ENCODE peak calls at places on chromosomes 7 and 10, in four cellular contexts. V is SJSA1, Z is PC-9, G is ascending aorta. A is an unnamed sample.
A peak's percentile ranks its signal among the peaks of the same experiment; 100 is the strongest.

GRCh38 chr10:129743738-129744133 is 220.3 kb downstream of the EBF3 start:
- DNase-seq in Z (no peak), G (no peak), V (no peak), A (no peak)

GRCh38 chr7:85682819-85683218 is 496.0 kb upstream of the SEMA3D start:
- DNase-seq in Z (no peak), G (no peak), V (no peak), A (no peak)

GRCh38 chr7:37683263-37684120 is at the start of gene GPR141:
- DNase-seq in G (no peak), V (no peak), Z (no peak), A (no peak)

GRCh38 chr10:60480865-60481563 is 91.3 kb upstream of the ANK3 start:
- DNase-seq in V (no peak), G (peak; percentile 68), Z (peak; percentile 73), A (no peak)

GRCh38 chr10:70743879-70744278 is 41.3 kb downstream of the TBATA start:
- DNase-seq in V (no peak), Z (no peak), G (no peak), A (no peak)

GRCh38 chr7:25854059-25854458 is 297.9 kb upstream of the NFE2L3 start:
- DNase-seq in Z (no peak), G (no peak), V (no peak), A (no peak)

GRCh38 chr7:33903770-33904679 is 1.3 kb upstream of the BMPER start:
- DNase-seq in V (peak; percentile 64), Z (no peak), G (peak; percentile 68), A (no peak)

GRCh38 chr10:121310151-121310711 is 288.0 kb downstream of the FGFR2 start:
- DNase-seq in Z (no peak), V (no peak), G (no peak), A (no peak)

GRCh38 chr10:84172435-84173356 is 905 bp upstream of the GPR15LG start:
- DNase-seq in V (no peak), Z (no peak), G (no peak), A (no peak)

GRCh38 chr7:123120286-123120685 is 79.5 kb downstream of the SLC13A1 start:
- DNase-seq in Z (no peak), V (peak; percentile 63), G (no peak), A (no peak)

GRCh38 chr7:78587443-78588044 is 789.0 kb downstream of the PHTF2 start:
- DNase-seq in Z (no peak), V (peak; percentile 21), G (no peak), A (no peak)

GRCh38 chr7:34544621-34545020 is 113.4 kb upstream of the NPSR1 start:
- DNase-seq in Z (no peak), V (no peak), G (no peak), A (no peak)

GRCh38 chr7:17347426-17347825 is 49.0 kb downstream of the AHR start:
- DNase-seq in Z (no peak), G (no peak), V (no peak), A (no peak)

GRCh38 chr7:126227643-126228042 is 1025.1 kb downstream of the GRM8 start:
- DNase-seq in Z (no peak), V (no peak), G (no peak), A (no peak)

GRCh38 chr10:116469437-116469836 is 41.8 kb downstream of the PNLIPRP3 start:
- DNase-seq in G (no peak), V (no peak), Z (no peak), A (no peak)

GRCh38 chr7:139741813-139742344 is 35.9 kb downstream of the HIPK2 start:
- DNase-seq in Z (no peak), V (no peak), G (no peak), A (no peak)

GRCh38 chr7:117807688-117808087 is 65.6 kb downstream of the CTTNBP2 start:
- DNase-seq in V (no peak), G (no peak), Z (no peak), A (no peak)

GRCh38 chr7:33099154-33099940 is 9.9 kb downstream of the RP9 start:
- DNase-seq in G (no peak), Z (no peak), V (no peak), A (no peak)

GRCh38 chr10:124875596-124875995 is 66.3 kb upstream of the ZRANB1 start:
- DNase-seq in G (no peak), Z (peak; percentile 74), V (peak; percentile 23), A (no peak)

GRCh38 chr7:22569586-22570321 is 69.8 kb upstream of the STEAP1B start:
- DNase-seq in V (no peak), G (peak; percentile 65), Z (no peak), A (no peak)

GRCh38 chr10:75633568-75633967 is 202.1 kb downstream of the LRMDA start:
- DNase-seq in Z (no peak), G (no peak), V (no peak), A (no peak)

GRCh38 chr7:116087984-116088383 is 57.4 kb upstream of the TFEC start:
- DNase-seq in Z (no peak), V (no peak), G (no peak), A (no peak)
- H3K9me3 ChIP-seq in Z (no peaks in the 10 kb centered on the region), V (no peaks in the 10 kb centered on the region), G (no peaks in the 10 kb centered on the region), A (no peaks in the 10 kb centered on the region)

DNA sequence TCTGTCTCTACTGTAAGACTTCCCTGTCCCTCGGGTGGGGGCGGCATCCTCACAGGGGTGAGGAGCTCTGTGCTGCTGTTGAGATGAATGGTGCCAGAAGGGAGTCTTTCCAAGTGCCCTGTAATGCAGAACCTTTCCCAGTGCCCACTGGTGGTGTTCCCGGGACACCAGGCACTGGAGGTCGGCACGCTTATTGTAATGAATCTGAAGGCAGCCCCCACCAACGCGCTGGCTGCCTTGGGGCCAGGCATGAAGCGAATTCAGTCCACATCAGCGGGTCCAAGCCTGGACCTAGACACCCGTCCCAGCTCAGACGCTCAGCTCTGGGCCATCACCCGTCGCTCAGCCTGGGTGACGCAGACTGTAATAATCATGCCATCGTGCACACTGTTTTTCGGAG is 592.9 kb downstream of the DNAJB6 start:
- DNase-seq in G (no peak), V (no peak), Z (no peak), A (no peak)
- H3K9me3 ChIP-seq in G (no peaks in the 10 kb centered on the region), V (peaks cover 19% of the 10 kb centered on the region), Z (peaks cover 8% of the 10 kb centered on the region), A (peaks cover 5% of the 10 kb centered on the region)

GRCh38 chr7:157963526-157963925 is 624.1 kb downstream of the PTPRN2 start:
- DNase-seq in Z (no peak), G (no peak), V (no peak), A (no peak)
- H3K9me3 ChIP-seq in Z (no peaks in the 10 kb centered on the region), G (no peaks in the 10 kb centered on the region), V (peaks cover 16% of the 10 kb centered on the region), A (no peaks in the 10 kb centered on the region)

GRCh38 chr10:42304341-42304740 is 334.0 kb downstream of the ZNF33B start:
- DNase-seq in G (no peak), Z (no peak), V (no peak), A (no peak)
- H3K9me3 ChIP-seq in G (peaks cover 34% of the 10 kb centered on the region), Z (peaks cover 76% of the 10 kb centered on the region), V (peaks cover 41% of the 10 kb centered on the region), A (peaks cover 27% of the 10 kb centered on the region)

GRCh38 chr7:64223366-64223765 is 4.9 kb upstream of the ZNF679 start:
- DNase-seq in Z (no peak), V (no peak), G (no peak), A (no peak)
- H3K9me3 ChIP-seq in Z (no peaks in the 10 kb centered on the region), V (no peaks in the 10 kb centered on the region), G (peaks cover 6% of the 10 kb centered on the region), A (peaks cover 3% of the 10 kb centered on the region)

GRCh38 chr7:68671046-68671445 is 927.2 kb upstream of the AUTS2 start:
- DNase-seq in V (no peak), G (no peak), Z (no peak), A (no peak)
- H3K9me3 ChIP-seq in V (no peaks in the 10 kb centered on the region), G (no peaks in the 10 kb centered on the region), Z (peaks cover 5% of the 10 kb centered on the region), A (peaks cover 2% of the 10 kb centered on the region)

GRCh38 chr7:620885-621284 is 101.2 kb upstream of the PDGFA start:
- DNase-seq in Z (no peak), G (no peak), V (no peak), A (no peak)
- H3K9me3 ChIP-seq in Z (no peaks in the 10 kb centered on the region), G (peaks cover 4% of the 10 kb centered on the region), V (peaks cover 16% of the 10 kb centered on the region), A (peaks cover 12% of the 10 kb centered on the region)

DNA sequence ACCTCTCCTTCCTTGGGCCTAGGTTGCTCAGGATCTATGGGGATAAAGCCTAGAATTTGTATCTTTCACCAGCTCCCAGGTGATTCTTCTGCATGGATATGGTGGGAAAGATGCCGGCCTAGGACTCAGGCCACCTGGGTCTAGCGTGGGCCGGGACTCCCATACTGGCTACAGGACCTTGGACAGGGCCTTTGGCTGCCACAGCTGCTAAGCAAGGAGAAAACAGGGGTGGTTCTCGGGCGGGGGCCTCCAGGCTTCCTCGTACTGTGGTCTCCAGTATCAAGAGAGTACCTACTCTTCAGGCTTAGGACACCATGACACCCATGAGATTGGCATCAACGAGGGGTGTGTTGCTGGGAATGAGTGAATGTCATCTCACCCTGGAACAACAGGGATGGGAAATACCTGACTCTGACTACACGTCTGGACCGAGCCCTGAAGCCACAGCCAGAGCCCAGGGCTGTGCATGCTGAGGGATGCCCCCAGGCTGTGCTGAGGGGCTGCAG is 120.3 kb upstream of the ADAM12 start:
- DNase-seq in Z (no peak), V (no peak), G (no peak), A (no peak)
- H3K9me3 ChIP-seq in Z (no peaks in the 10 kb centered on the region), V (no peaks in the 10 kb centered on the region), G (no peaks in the 10 kb centered on the region), A (no peaks in the 10 kb centered on the region)